ENCODE peak calls at places on chromosome 10, in four cellular contexts. O is suprapubic skin, Z is HEK293T, X is DMS153. R is an unnamed sample.

GRCh38 chr10:27360581-27361172 is 120.1 kb upstream of the ACBD5 start:
- DNase-seq in Z (peak), O (peak), X (peak), R (peak)

GRCh38 chr10:15259136-15259535 is 90.6 kb upstream of the NMT2 start:
- DNase-seq in O (no peak), Z (no peak), X (no peak), R (no peak)

GRCh38 chr10:21060626-21061025 is 163.5 kb upstream of the NEBL start:
- DNase-seq in Z (no peak), O (no peak), X (no peak), R (no peak)

GRCh38 chr10:10149899-10150298 is 867.8 kb upstream of the CELF2 start:
- DNase-seq in Z (no peak), X (no peak), O (no peak), R (no peak)

GRCh38 chr10:17474595-17474994 is 20.2 kb upstream of the ST8SIA6 start:
- DNase-seq in O (no peak), Z (no peak), X (no peak), R (no peak)

GRCh38 chr10:16967866-16968721 is 150.9 kb upstream of the RSU1 start:
- DNase-seq in Z (no peak), X (no peak), O (no peak), R (no peak)

GRCh38 chr10:113041841-113042745 is 92.0 kb downstream of the TCF7L2 start:
- DNase-seq in O (no peak), Z (no peak), X (no peak), R (no peak)

GRCh38 chr10:110407301-110408170 is 90.2 kb upstream of the DUSP5 start:
- DNase-seq in O (no peak), Z (no peak), X (peak), R (no peak)

GRCh38 chr10:93941603-93942002 is 47.8 kb downstream of the SLC35G1 start:
- DNase-seq in Z (no peak), O (no peak), X (no peak), R (no peak)

GRCh38 chr10:88540355-88540754 is 42.8 kb downstream of the RNLS start:
- DNase-seq in O (no peak), X (no peak), Z (no peak), R (no peak)

GRCh38 chr10:110357252-110357780 is 52.6 kb upstream of the SMNDC1 start:
- DNase-seq in Z (no peak), X (no peak), O (no peak), R (no peak)

GRCh38 chr10:4770766-4771553 is 55.0 kb upstream of the AKR1E2 start:
- DNase-seq in X (no peak), Z (no peak), O (no peak), R (no peak)

GRCh38 chr10:93498196-93498595 is 1.8 kb downstream of the CEP55 start:
- DNase-seq in O (no peak), Z (no peak), X (no peak), R (no peak)

GRCh38 chr10:109895095-109895818 is 28.1 kb downstream of the XPNPEP1 start:
- DNase-seq in Z (no peak), O (no peak), X (no peak), R (no peak)

GRCh38 chr10:30833625-30833970 is 198.1 kb downstream of the ZNF438 start:
- DNase-seq in X (no peak), O (no peak), Z (no peak), R (no peak)

GRCh38 chr10:10096898-10097297 is 920.8 kb upstream of the CELF2 start:
- DNase-seq in X (no peak), O (no peak), Z (no peak), R (no peak)

GRCh38 chr10:67075381-67076001 is 149.7 kb downstream of the LRRTM3 start:
- DNase-seq in Z (no peak), X (no peak), O (no peak), R (no peak)

GRCh38 chr10:130236711-130237110 is 100.5 kb downstream of the GLRX3 start:
- DNase-seq in Z (no peak), O (no peak), X (no peak), R (no peak)